ENCODE peak calls at places on chromosomes 2 and 18, in five cellular contexts. N is OCI-LY7; T is colonic mucosa; J is CD4-positive, CD25-positive, alpha-beta regulatory T cell; P is brain microvascular endothelial cell. L is an unnamed sample. For H3K36me3, the result is how much of the 10 kb centered on the place peaks cover.

GRCh38 chr2:69711971-69712370 is 30.0 kb upstream of the ANXA4 start:
- DNase-seq in N (no peak), T (no peak), J (no peak), P (no peak), L (no peak)

GRCh38 chr2:101047075-101047766 is 45.1 kb downstream of the RPL31 start:
- DNase-seq in N (no peak), T (no peak), J (no peak), P (no peak), L (peak)

GRCh38 chr2:30234180-30234971 is 3.0 kb downstream of the LBH start:
- DNase-seq in N (no peak), T (no peak), J (peak), P (peak), L (no peak)

GRCh38 chr18:24590946-24591345 is 130.5 kb downstream of the HRH4 start:
- DNase-seq in N (no peak), T (no peak), J (no peak), P (no peak), L (no peak)

GRCh38 chr2:219570194-219570923 is 980 bp downstream of the OBSL1 start:
- DNase-seq in N (no peak), T (no peak), J (no peak), P (no peak), L (no peak)

GRCh38 chr18:46672062-46672970 is 15.3 kb upstream of the LOXHD1 start:
- DNase-seq in N (peak), T (no peak), J (peak), P (no peak), L (peak)

GRCh38 chr2:99880148-99880983 is 262.0 kb downstream of the AFF3 start:
- DNase-seq in N (no peak), T (no peak), J (no peak), P (peak), L (no peak)

GRCh38 chr18:58881469-58881868 is 16.8 kb downstream of the ZNF532 start:
- DNase-seq in N (no peak), T (no peak), J (no peak), P (no peak), L (no peak)

GRCh38 chr2:72024451-72025175 is 123.0 kb downstream of the CYP26B1 start:
- DNase-seq in N (no peak), T (peak), J (no peak), P (no peak), L (no peak)

GRCh38 chr18:51030537-51031258 is 685 bp downstream of the SMAD4 start:
- DNase-seq in N (peak), T (peak), J (peak), P (peak), L (peak)

GRCh38 chr2:230346921-230347533 is 20.0 kb downstream of the SP140L start:
- DNase-seq in N (no peak), T (no peak), J (no peak), P (peak), L (no peak)

GRCh38 chr2:9201185-9201891 is 5.3 kb upstream of the ASAP2 start:
- DNase-seq in N (no peak), T (no peak), J (no peak), P (peak), L (no peak)

GRCh38 chr2:232325324-232326273 is 53.0 kb upstream of the ALPP start:
- DNase-seq in N (peak), T (peak), J (peak), P (peak), L (no peak)

GRCh38 chr2:164917296-164917903 is 37.9 kb downstream of the SLC38A11 start:
- DNase-seq in N (peak), T (peak), J (no peak), P (peak), L (no peak)

GRCh38 chr2:121376851-121377250 is 91.8 kb upstream of the TFCP2L1 start:
- DNase-seq in N (no peak), T (no peak), J (no peak), P (peak), L (no peak)

GRCh38 chr18:21262244-21262643 is 20.2 kb downstream of the GREB1L start:
- DNase-seq in N (no peak), T (no peak), J (no peak), P (no peak), L (no peak)

GRCh38 chr2:182980115-182980514 is 58.1 kb downstream of the NCKAP1 start:
- DNase-seq in N (peak), T (no peak), J (peak), P (no peak), L (peak)

GRCh38 chr18:55096261-55097026 is 137.2 kb upstream of the CCDC68 start:
- DNase-seq in N (peak), T (peak), J (no peak), P (peak), L (peak)

GRCh38 chr2:12240216-12240615 is 476.5 kb upstream of the TRIB2 start:
- DNase-seq in N (no peak), T (no peak), J (no peak), P (no peak), L (no peak)

GRCh38 chr2:151711025-151711424 is 23.3 kb downstream of the NEB start:
- DNase-seq in N (no peak), T (no peak), J (no peak), P (no peak), L (no peak)

GRCh38 chr2:124810132-124810531 is 785.0 kb downstream of the CNTNAP5 start:
- DNase-seq in N (no peak), T (peak), J (no peak), P (no peak), L (peak)

GRCh38 chr18:62868645-62869044 is 153.3 kb downstream of the PHLPP1 start:
- DNase-seq in N (no peak), T (no peak), J (no peak), P (no peak), L (no peak)

GRCh38 chr2:239395524-239395923 is 5.3 kb downstream of the HDAC4 start:
- DNase-seq in N (no peak), T (no peak), J (no peak), P (no peak), L (no peak)
- H3K27ac ChIP-seq in N (no peak), T (no peak), J (no peak), P (no peak), L (no peak)

GRCh38 chr2:158663796-158664195 is 131.3 kb upstream of the DAPL1 start:
- DNase-seq in N (no peak), T (no peak), J (no peak), P (no peak), L (no peak)
- H3K36me3 ChIP-seq in N (under half), T (under half), J (under half), P (under half), L (under half)

GRCh38 chr2:217856871-217857270 is 145.9 kb downstream of the TNS1 start:
- DNase-seq in N (no peak), T (no peak), J (no peak), P (no peak), L (no peak)

GRCh38 chr2:217861334-217861877 is 141.4 kb downstream of the TNS1 start:
- DNase-seq in N (no peak), T (no peak), J (no peak), P (no peak), L (no peak)

GRCh38 chr2:217859926-217860325 is 142.9 kb downstream of the TNS1 start:
- DNase-seq in N (no peak), T (no peak), J (no peak), P (no peak), L (no peak)

GRCh38 chr2:217857624-217858506 is 144.9 kb downstream of the TNS1 start:
- DNase-seq in N (no peak), T (no peak), J (no peak), P (no peak), L (no peak)

GRCh38 chr2:217858519-217859466 is 144.0 kb downstream of the TNS1 start:
- DNase-seq in N (no peak), T (peak), J (no peak), P (peak), L (no peak)
- H3K27ac ChIP-seq in N (no peak), T (no peak), J (no peak), P (peak), L (no peak)

GRCh38 chr18:61531182-61531581 is 198.0 kb downstream of the CDH20 start:
- DNase-seq in N (no peak), T (no peak), J (no peak), P (peak), L (no peak)

GRCh38 chr18:61531891-61532290 is 198.7 kb downstream of the CDH20 start:
- DNase-seq in N (no peak), T (no peak), J (no peak), P (no peak), L (no peak)

GRCh38 chr18:61530681-61531080 is 197.5 kb downstream of the CDH20 start:
- DNase-seq in N (no peak), T (no peak), J (no peak), P (no peak), L (no peak)

DNA sequence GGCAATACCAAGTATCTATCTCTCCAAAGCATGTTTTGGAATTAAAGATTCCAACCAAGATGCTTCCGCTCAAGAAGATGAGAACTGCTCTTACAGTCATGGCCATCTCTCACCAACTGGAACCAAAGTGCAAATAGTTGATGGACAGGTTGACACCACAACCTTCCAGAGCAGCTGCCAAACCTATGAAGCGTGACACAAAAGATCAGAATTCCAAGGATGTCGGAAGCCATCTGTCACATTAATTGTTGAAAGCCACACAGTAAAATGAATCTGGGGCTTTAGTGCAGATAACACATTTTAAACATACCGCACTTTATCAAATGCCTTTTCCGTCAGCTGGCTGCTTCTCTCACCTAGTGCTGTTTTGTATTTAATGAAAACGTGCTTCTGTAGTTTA is 195.7 kb downstream of the CDH20 start:
- DNase-seq in N (no peak), T (no peak), J (no peak), P (no peak), L (no peak)
- H3K36me3 ChIP-seq in N (under half), T (under half), J (under half), P (under half), L (under half)

GRCh38 chr2:54468643-54469042 is 12.5 kb downstream of the SPTBN1 start:
- DNase-seq in N (no peak), T (no peak), J (no peak), P (no peak), L (no peak)

GRCh38 chr2:54471221-54471711 is 15.1 kb downstream of the SPTBN1 start:
- DNase-seq in N (peak), T (no peak), J (no peak), P (peak), L (no peak)

GRCh38 chr2:54470241-54470938 is 14.3 kb downstream of the SPTBN1 start:
- DNase-seq in N (no peak), T (no peak), J (no peak), P (no peak), L (no peak)

GRCh38 chr2:54466880-54467279 is 10.8 kb downstream of the SPTBN1 start:
- DNase-seq in N (no peak), T (no peak), J (no peak), P (no peak), L (no peak)

DNA sequence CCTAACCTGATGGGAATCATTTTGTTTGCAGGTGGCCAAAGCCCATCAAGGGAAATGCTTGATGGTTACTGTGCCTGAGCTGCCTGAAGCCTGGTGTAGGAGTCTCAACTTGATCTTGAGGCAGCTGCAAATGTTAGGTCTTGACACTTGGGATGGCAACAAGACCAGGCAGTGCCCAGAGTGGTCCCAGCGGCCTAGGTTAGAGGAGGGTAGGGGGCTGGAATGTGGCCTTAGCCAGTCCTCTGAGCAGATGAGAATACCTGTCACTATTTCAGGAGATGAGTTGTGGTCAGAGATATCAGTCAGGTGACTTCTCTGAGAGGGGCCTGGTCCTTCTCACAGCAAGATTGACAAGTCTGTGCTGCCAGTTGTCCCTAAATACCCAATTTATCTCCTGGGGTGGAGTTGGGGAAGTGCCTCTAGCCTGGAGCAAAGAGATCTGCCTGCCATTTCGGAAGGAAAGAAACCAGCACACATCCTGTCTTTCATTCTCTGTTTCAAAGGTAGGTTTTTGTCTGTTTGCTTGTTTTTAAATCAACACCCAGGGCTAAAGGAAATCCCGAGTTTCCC is 13.4 kb downstream of the SPTBN1 start:
- DNase-seq in N (no peak), T (no peak), J (no peak), P (no peak), L (peak)
- H3K27ac ChIP-seq in N (no peak), T (no peak), J (no peak), P (peak), L (peak)

DNA sequence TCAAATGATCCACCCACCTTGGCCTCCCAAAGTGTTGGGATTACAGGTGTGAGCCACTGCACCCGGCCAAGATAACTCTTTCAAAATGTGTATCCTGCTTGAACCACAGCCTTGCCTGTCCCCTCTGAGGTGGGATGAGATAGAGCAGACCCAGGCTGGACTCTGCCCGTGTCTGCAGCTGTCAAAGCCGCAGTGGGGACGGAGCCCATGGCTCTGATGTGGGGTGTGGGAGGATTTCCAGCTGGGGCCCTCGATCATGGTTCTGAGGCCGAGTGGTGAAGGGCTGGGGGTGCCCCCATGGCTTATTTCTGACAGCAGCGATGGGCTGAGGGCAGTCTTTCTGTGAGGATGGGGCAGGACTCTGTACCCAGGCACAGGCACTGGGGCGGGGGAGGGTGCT is 104.5 kb downstream of the DGKD start:
- DNase-seq in N (no peak), T (no peak), J (no peak), P (no peak), L (no peak)
- H3K36me3 ChIP-seq in N (half or more), T (under half), J (half or more), P (under half), L (under half)

L was measured in MM.1S.